ENCODE peak calls at places on chromosomes 1 and 21, in seven cellular contexts. X is upper lobe of right lung, R is activated B cell treated with CpG ODN at 0.5 μM for 24 hours, D is IMR-90, F is fibroblast of pulmonary artery, Q is G401, W is HuH-7. C is an unnamed sample.

GRCh38 chr21:32364387-32364786 is 28.4 kb downstream of the URB1 start:
- DNase-seq in X (no peak), R (no peak), D (no peak), F (no peak), Q (no peak), W (no peak), C (no peak)

GRCh38 chr21:16532841-16533240 is 803.1 kb downstream of the USP25 start:
- DNase-seq in X (no peak), R (no peak), D (peak; percentile 43), F (peak; percentile 66), Q (peak; percentile 43), W (no peak), C (peak; percentile 81)

GRCh38 chr21:35398366-35398982 is 349.4 kb upstream of the RUNX1 start:
- DNase-seq in X (no peak), R (no peak), D (peak; percentile 15), F (peak; percentile 28), Q (no peak), W (no peak), C (no peak)

GRCh38 chr1:43305461-43305860 is 4.7 kb downstream of the TIE1 start:
- DNase-seq in X (peak; percentile 29), R (no peak), D (no peak), F (no peak), Q (no peak), W (no peak), C (no peak)

GRCh38 chr1:55044617-55045397 is 5.5 kb downstream of the PCSK9 start:
- DNase-seq in X (no peak), R (no peak), D (no peak), F (no peak), Q (no peak), W (no peak), C (no peak)

GRCh38 chr1:88943221-88943620 is 49.2 kb downstream of the KYAT3 start:
- DNase-seq in X (no peak), R (no peak), D (peak; percentile 47), F (peak; percentile 16), Q (no peak), W (no peak), C (peak; percentile 15)

GRCh38 chr1:95685091-95685490 is 451.1 kb downstream of the RWDD3 start:
- DNase-seq in X (no peak), R (no peak), D (no peak), F (no peak), Q (no peak), W (no peak), C (no peak)

GRCh38 chr1:235659186-235659771 is 9.7 kb upstream of the GNG4 start:
- DNase-seq in X (no peak), R (no peak), D (no peak), F (no peak), Q (no peak), W (no peak), C (no peak)

GRCh38 chr1:7770939-7771672 is at the start of gene VAMP3:
- DNase-seq in X (peak; percentile 96), R (peak; percentile 86), D (peak; percentile 67), F (peak; percentile 79), Q (peak; percentile 80), W (peak; percentile 84), C (peak; percentile 68)

GRCh38 chr21:22062472-22063139 is 1064.4 kb downstream of the NCAM2 start:
- DNase-seq in X (no peak), R (no peak), D (no peak), F (no peak), Q (peak; percentile 2), W (peak; percentile 8), C (no peak)

GRCh38 chr1:241551759-241552638 is 19.8 kb downstream of the KMO start:
- DNase-seq in X (peak; percentile 64), R (peak; percentile 46), D (peak; percentile 10), F (no peak), Q (no peak), W (no peak), C (no peak)

GRCh38 chr1:155607708-155608107 is 2.3 kb upstream of the MSTO1 start:
- DNase-seq in X (no peak), R (no peak), D (peak; percentile 18), F (no peak), Q (no peak), W (no peak), C (no peak)

C was measured in fibroblast of mammary gland.